ENCODE peak calls at places on chromosomes 16 and 17, in four cellular contexts. I is H1, X is K562, B is GM12878. Y is an unnamed sample.

GRCh38 chr17:21377821-21378396 is 1.8 kb downstream of the KCNJ12 start:
- DNase-seq in I (no peak), X (no peak), B (no peak), Y (no peak)

GRCh38 chr16:4934591-4934990 is 2.4 kb downstream of the PPL start:
- DNase-seq in I (no peak), X (no peak), B (no peak), Y (no peak)

GRCh38 chr17:61157246-61157887 is 242.3 kb upstream of the TBX2 start:
- DNase-seq in I (no peak), X (no peak), B (no peak), Y (no peak)

GRCh38 chr17:51647873-51648272 is 387.5 kb downstream of the UTP18 start:
- DNase-seq in I (no peak), X (no peak), B (no peak), Y (no peak)

GRCh38 chr17:65515959-65516948 is 45.2 kb downstream of the AXIN2 start:
- DNase-seq in I (no peak), X (no peak), B (no peak), Y (peak; percentile 31)

GRCh38 chr17:55237268-55237667 is 27.5 kb upstream of the HLF start:
- DNase-seq in I (no peak), X (no peak), B (no peak), Y (no peak)

GRCh38 chr17:8918811-8919210 is 46.7 kb downstream of the PIK3R5 start:
- DNase-seq in I (no peak), X (no peak), B (no peak), Y (no peak)

GRCh38 chr17:40597168-40598020 is 32.1 kb upstream of the CCR7 start:
- DNase-seq in I (no peak), X (no peak), B (no peak), Y (no peak)

GRCh38 chr17:50914510-50914849 is 48.3 kb upstream of the TOB1 start:
- DNase-seq in I (no peak), X (no peak), B (no peak), Y (no peak)

GRCh38 chr16:68264128-68265077 is at the start of gene SLC7A6:
- DNase-seq in I (no peak), X (peak; percentile 93), B (no peak), Y (peak; percentile 27)

GRCh38 chr17:794876-795275 is 12.7 kb downstream of the MRM3 start:
- DNase-seq in I (no peak), X (peak; percentile 64), B (no peak), Y (peak; percentile 47)

GRCh38 chr16:5905935-5906334 is 808.3 kb upstream of the EEF2KMT start:
- DNase-seq in I (no peak), X (no peak), B (no peak), Y (no peak)

GRCh38 chr17:34582185-34582900 is 3.0 kb downstream of the TMEM132E start:
- DNase-seq in I (no peak), X (no peak), B (no peak), Y (no peak)
- TF ChIP-seq EGR1 in I (no peak), X (no peak), B (no peak), Y (no peak)

GRCh38 chr17:56977673-56978395 is at the start of gene SCPEP1:
- DNase-seq in I (peak; percentile 73), X (peak; percentile 96), B (no peak), Y (peak; percentile 60)
- TF ChIP-seq EGR1 in I (no peak), X (no peak), B (no peak), Y (no peak)

DNA sequence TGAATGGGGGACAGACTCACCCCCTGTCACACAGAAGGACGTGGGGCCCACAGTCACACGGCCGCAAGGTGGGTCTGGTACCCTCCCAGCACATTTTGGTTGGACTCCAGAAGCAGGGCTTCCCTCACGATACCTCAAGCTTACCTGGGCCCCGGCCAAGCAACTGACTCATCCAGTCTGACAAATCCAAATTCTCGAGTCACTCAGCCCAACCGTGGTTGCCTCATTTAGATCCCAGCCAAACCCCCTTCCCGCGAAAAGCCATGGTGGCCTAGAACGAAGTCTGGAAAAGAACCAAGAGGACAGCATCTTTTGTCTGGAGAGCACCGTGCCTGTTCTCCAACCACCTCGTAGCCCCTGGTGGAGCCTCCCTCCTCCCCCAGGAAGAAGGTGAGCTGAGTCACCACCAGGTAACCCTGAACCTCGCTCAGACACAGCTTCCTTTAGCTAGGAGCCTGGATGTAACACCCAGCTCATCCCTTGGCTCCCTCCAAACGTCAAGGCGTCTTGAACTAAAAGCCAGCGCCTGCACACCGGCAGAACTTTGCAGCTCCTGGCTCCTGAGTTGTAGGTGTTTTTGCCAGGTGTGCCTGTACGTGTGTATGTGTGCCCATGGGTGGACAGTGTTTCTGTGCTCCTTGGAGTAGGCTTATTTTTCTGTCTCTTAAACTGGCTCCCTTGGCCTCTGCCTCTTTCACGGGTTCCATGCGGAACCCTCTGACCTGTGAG is 78.9 kb downstream of the CMIP start:
- DNase-seq in I (no peak), X (no peak), B (no peak), Y (peak; percentile 90)
- TF ChIP-seq EGR1 in I (no peak), X (no peak), B (no peak), Y (no peak)

DNA sequence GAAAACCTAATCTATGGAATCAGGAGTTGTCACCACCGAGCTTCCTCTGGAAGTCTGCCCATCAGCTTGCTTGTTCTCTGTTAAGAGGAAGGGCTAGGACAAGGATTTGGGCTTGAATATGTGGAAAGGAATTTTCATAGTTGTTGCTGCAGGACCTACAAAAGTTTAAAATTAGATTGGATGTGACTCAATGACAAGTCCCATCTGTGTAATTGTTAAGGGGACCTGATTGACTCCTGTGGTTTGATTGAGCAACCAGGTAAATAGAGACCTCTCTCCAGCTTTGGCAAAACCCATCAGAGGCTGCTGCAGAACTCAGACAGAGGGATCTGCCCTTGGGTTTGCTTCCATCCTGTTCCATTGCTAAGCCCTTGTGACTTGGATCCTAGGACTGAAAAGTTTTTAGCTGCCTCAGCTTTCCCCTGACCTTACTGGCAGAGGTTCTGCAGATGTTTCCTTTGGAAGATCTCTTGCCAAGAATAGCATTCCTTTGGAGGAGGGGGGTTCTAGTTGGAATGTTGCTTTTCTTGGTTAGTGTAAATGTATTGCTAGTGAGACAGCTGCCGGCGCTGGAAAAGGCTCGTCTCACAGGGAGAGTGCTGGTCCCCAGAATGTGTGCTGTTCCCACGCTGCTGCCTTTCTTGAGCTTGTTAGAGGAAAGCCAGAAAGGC is 50.0 kb downstream of the SF3B3 start:
- DNase-seq in I (no peak), X (no peak), B (no peak), Y (no peak)
- TF ChIP-seq EGR1 in I (no peak), X (no peak), B (no peak), Y (no peak)

DNA sequence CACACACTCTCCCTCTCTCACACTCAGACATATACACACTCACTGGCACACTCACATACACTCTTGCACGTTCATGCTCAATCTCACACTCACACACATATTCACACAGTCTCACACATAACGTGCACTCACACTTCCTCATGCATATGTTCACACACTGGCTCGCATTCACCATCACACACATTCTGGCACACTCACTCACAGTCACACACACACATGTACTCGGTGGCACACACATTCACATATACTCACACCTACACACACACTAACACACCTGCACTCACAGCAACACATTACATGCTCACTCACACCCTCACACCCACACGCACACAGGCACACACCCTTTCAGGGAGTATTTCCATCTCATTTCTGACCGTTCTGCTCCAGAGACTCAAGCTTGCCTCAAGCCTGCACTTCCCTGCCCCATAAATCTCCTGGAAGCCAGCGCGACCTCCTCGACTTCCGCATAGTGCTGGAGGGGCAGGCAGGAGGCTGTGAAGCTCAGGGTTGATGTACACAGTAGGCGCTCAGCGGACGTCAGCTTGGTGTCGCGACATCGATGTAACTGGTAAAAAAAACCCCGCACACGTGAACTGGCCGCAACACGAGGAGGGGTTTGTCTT is 66.7 kb upstream of the FOXF1 start:
- DNase-seq in I (no peak), X (no peak), B (no peak), Y (no peak)
- TF ChIP-seq EGR1 in I (no peak), X (no peak), B (no peak), Y (no peak)

DNA sequence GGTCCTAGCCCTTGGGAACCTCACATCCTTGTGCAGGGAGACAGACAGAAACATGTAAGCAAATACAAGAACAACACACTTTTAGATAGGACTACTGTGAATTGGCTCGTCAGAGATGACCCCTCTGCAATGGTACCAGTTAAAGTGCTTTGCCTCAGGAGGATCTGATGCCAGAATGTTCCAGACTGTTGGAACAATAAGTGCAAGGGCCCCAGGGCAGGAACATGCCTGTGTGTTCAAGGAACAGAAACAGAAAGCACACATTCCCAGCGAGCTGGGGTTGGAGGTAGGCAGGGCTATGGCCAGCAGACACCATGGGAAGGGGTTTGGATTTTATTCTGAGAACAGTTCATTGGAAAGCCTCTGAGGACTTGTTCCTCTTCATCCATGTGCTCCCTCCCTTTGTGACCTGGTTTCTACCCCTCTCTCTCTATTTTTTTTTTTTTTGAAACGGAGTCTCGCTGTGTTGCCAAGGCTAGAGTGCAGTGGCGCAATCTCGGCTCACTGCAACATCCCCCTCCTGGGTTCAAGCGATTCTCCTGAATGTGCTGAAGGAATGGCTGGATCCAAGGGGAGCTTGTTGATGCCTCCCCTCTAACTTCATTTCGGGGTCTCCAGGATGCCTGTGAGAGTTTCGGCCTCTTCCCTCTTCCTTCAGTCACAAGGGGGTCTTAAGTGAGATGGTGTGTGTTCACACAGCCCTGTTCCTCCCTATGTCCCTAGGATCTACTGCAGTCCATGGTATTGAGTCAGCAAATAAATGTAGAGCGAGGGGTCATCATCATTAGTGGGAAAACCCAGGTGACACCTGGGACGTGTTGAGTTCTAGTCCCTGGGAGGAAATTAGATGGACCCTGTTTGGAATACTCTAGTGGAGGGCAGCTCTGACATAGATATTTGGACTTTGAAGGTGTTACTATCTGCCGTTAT is 6.4 kb downstream of the STAT5A start:
- DNase-seq in I (no peak), X (no peak), B (no peak), Y (no peak)
- TF ChIP-seq EGR1 in I (no peak), X (no peak), B (no peak), Y (no peak)

GRCh38 chr16:27945233-27945975 is 118.1 kb downstream of the GSG1L start:
- DNase-seq in I (no peak), X (no peak), B (no peak), Y (no peak)
- TF ChIP-seq EGR1 in I (no peak), X (no peak), B (no peak), Y (no peak)

DNA sequence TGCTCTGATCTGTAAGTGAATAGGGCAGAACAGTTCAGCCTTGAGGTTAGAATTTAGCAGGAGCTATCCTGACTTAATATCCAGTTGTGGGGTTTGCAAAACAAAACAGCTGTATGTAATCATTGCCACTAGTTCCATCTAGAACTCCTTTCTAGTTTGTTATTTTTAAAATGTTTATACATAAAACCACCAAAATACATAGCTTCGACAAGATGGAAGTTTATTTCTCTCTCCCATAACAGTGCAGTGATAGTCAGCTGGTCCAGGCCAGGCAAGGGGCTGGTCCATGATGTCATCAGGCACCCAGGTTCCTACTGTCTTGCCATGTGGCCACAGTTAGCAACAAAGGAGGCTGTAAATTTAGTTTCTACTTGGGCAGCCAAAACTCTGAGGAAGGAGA is 10.5 kb upstream of the PLK1 start:
- DNase-seq in I (no peak), X (no peak), B (no peak), Y (no peak)
- TF ChIP-seq EGR1 in I (no peak), X (no peak), B (no peak), Y (no peak)